ENCODE peak calls at places on chromosomes 3 and 15, in four cellular contexts. V is AG09309, N is dermis blood vessel endothelial cell, D is progenitor cell of endocrine pancreas. Y is an unnamed sample.

GRCh38 chr3:25293736-25294135 is 134.3 kb upstream of the RARB start:
- DNase-seq in V (no peak), N (no peak), D (no peak), Y (no peak)

GRCh38 chr15:47987908-47988532 is 132.8 kb upstream of the SLC24A5 start:
- DNase-seq in V (peak), N (peak), D (no peak), Y (no peak)

GRCh38 chr15:37995461-37996347 is 61.3 kb downstream of the TMCO5A start:
- DNase-seq in V (peak), N (peak), D (no peak), Y (no peak)

GRCh38 chr15:81427176-81427575 is 53.2 kb upstream of the TMC3 start:
- DNase-seq in V (no peak), N (no peak), D (no peak), Y (no peak)

GRCh38 chr15:40122239-40122638 is 13.6 kb upstream of the BMF start:
- DNase-seq in V (no peak), N (no peak), D (no peak), Y (no peak)

GRCh38 chr3:66037986-66038369 is 740 bp downstream of the MAGI1 start:
- DNase-seq in V (no peak), N (peak), D (peak), Y (no peak)

GRCh38 chr15:74410502-74410901 is 23.3 kb downstream of the SEMA7A start:
- DNase-seq in V (no peak), N (no peak), D (no peak), Y (no peak)

GRCh38 chr3:136583823-136584222 is 168.4 kb downstream of the STAG1 start:
- DNase-seq in V (no peak), N (no peak), D (no peak), Y (no peak)

GRCh38 chr3:186413615-186414415 is 51.8 kb upstream of the DGKG start:
- DNase-seq in V (no peak), N (no peak), D (peak), Y (no peak)

GRCh38 chr3:45113625-45114050 is 32.5 kb downstream of the CDCP1 start:
- DNase-seq in V (no peak), N (no peak), D (no peak), Y (no peak)

GRCh38 chr3:12158387-12159226 is at the start of gene TIMP4:
- DNase-seq in V (no peak), N (peak), D (no peak), Y (no peak)

GRCh38 chr15:100043069-100043641 is 298.6 kb downstream of the ADAMTS17 start:
- DNase-seq in V (peak), N (peak), D (no peak), Y (no peak)

GRCh38 chr3:136753112-136753939 is 1.1 kb upstream of the STAG1 start:
- DNase-seq in V (no peak), N (peak), D (no peak), Y (no peak)

GRCh38 chr3:73029321-73029796 is 32.1 kb upstream of the EBLN2 start:
- DNase-seq in V (peak), N (peak), D (no peak), Y (no peak)

GRCh38 chr3:111797035-111797717 is 61.9 kb upstream of the PHLDB2 start:
- DNase-seq in V (peak), N (no peak), D (no peak), Y (no peak)

GRCh38 chr15:52789601-52790165 is 453 bp downstream of the ONECUT1 start:
- DNase-seq in V (no peak), N (peak), D (no peak), Y (no peak)

GRCh38 chr15:92914768-92915221 is 14.7 kb downstream of the CHD2 start:
- DNase-seq in V (no peak), N (peak), D (no peak), Y (no peak)

GRCh38 chr3:157127831-157128767 is 31.8 kb downstream of the CCNL1 start:
- DNase-seq in V (peak), N (peak), D (no peak), Y (peak)

GRCh38 chr3:54853573-54854404 is 74.1 kb downstream of the LRTM1 start:
- DNase-seq in V (no peak), N (peak), D (peak), Y (peak)

GRCh38 chr15:49875392-49875791 is 243.6 kb downstream of the ATP8B4 start:
- DNase-seq in V (no peak), N (no peak), D (no peak), Y (no peak)

GRCh38 chr3:82410366-82410765 is 648.9 kb upstream of the GBE1 start:
- DNase-seq in V (no peak), N (no peak), D (no peak), Y (no peak)

GRCh38 chr3:157498374-157498773 is 4.8 kb downstream of the VEPH1 start:
- DNase-seq in V (no peak), N (no peak), D (no peak), Y (no peak)

GRCh38 chr3:98563661-98564281 is 29.6 kb downstream of the CPOX start:
- DNase-seq in V (peak), N (no peak), D (no peak), Y (peak)

GRCh38 chr3:46990573-46991374 is 11.3 kb downstream of the NBEAL2 start:
- DNase-seq in V (no peak), N (peak), D (no peak), Y (no peak)

GRCh38 chr3:191444569-191444968 is 16.4 kb upstream of the PYDC2 start:
- DNase-seq in V (no peak), N (no peak), D (no peak), Y (no peak)

GRCh38 chr3:142941373-142942123 is 21.9 kb downstream of the PAQR9 start:
- DNase-seq in V (no peak), N (no peak), D (no peak), Y (no peak)

GRCh38 chr3:39383190-39383912 is at the start of gene SLC25A38:
- DNase-seq in V (peak), N (peak), D (peak), Y (peak)

GRCh38 chr15:45670061-45670460 is 35.2 kb downstream of the SQOR start:
- DNase-seq in V (no peak), N (no peak), D (no peak), Y (no peak)

GRCh38 chr3:47961815-47962606 is 54.2 kb downstream of the MAP4 start:
- DNase-seq in V (no peak), N (no peak), D (no peak), Y (peak)

GRCh38 chr3:52533623-52534280 is at the start of gene NT5DC2:
- DNase-seq in V (no peak), N (peak), D (peak), Y (peak)

GRCh38 chr3:15294914-15295313 is 37.5 kb downstream of the SH3BP5 start:
- DNase-seq in V (no peak), N (peak), D (no peak), Y (no peak)

GRCh38 chr3:46369675-46370132 is 1.0 kb upstream of the CCR5 start:
- DNase-seq in V (no peak), N (no peak), D (no peak), Y (no peak)

GRCh38 chr15:68409736-68410370 is 22.1 kb downstream of the ITGA11 start:
- DNase-seq in V (no peak), N (no peak), D (no peak), Y (no peak)

GRCh38 chr15:80999623-81000036 is 1.1 kb upstream of the TLNRD1 start:
- DNase-seq in V (no peak), N (no peak), D (no peak), Y (peak)

GRCh38 chr3:139358857-139359562 is 15.2 kb downstream of the MRPS22 start:
- DNase-seq in V (no peak), N (peak), D (no peak), Y (no peak)

GRCh38 chr3:46934067-46934466 is 42.5 kb downstream of the CCDC12 start:
- DNase-seq in V (no peak), N (no peak), D (no peak), Y (no peak)